ENCODE peak calls at places on chromosome 3, in seven cellular contexts. One of them, this sample, is unnamed.

GRCh38 chr3:70606018-70606417 is 293.6 kb upstream of the MDFIC2 start:
- DNase-seq in fibroblast of the aortic adventitia: no peak
- DNase-seq in endodermal cell: no peak
- DNase-seq in uterus: no peak
- DNase-seq in heart left ventricle: no peak
- DNase-seq in lower lobe of right lung: no peak
- DNase-seq in fibroblast of lung: peak
- DNase-seq in this sample: no peak

GRCh38 chr3:127820221-127820870 is 2.0 kb downstream of the MGLL start:
- DNase-seq in fibroblast of the aortic adventitia: peak
- DNase-seq in endodermal cell: peak
- DNase-seq in uterus: no peak
- DNase-seq in heart left ventricle: no peak
- DNase-seq in lower lobe of right lung: peak
- DNase-seq in fibroblast of lung: peak
- DNase-seq in this sample: no peak

GRCh38 chr3:50126287-50127211 is 28.6 kb upstream of the SEMA3F start:
- DNase-seq in fibroblast of the aortic adventitia: peak
- DNase-seq in endodermal cell: peak
- DNase-seq in uterus: no peak
- DNase-seq in heart left ventricle: peak
- DNase-seq in lower lobe of right lung: peak
- DNase-seq in fibroblast of lung: peak
- DNase-seq in this sample: no peak

GRCh38 chr3:195596648-195597628 is 13.2 kb upstream of the APOD start:
- DNase-seq in fibroblast of the aortic adventitia: no peak
- DNase-seq in endodermal cell: no peak
- DNase-seq in uterus: no peak
- DNase-seq in heart left ventricle: no peak
- DNase-seq in lower lobe of right lung: no peak
- DNase-seq in fibroblast of lung: no peak
- DNase-seq in this sample: no peak

GRCh38 chr3:103112273-103112672 is 677.5 kb downstream of the ZPLD1 start:
- DNase-seq in fibroblast of the aortic adventitia: no peak
- DNase-seq in endodermal cell: peak
- DNase-seq in uterus: no peak
- DNase-seq in heart left ventricle: no peak
- DNase-seq in lower lobe of right lung: no peak
- DNase-seq in fibroblast of lung: no peak
- DNase-seq in this sample: no peak

GRCh38 chr3:187746479-187747335 is 1.4 kb upstream of the BCL6 start:
- DNase-seq in fibroblast of the aortic adventitia: peak
- DNase-seq in endodermal cell: peak
- DNase-seq in uterus: peak
- DNase-seq in heart left ventricle: no peak
- DNase-seq in lower lobe of right lung: no peak
- DNase-seq in fibroblast of lung: peak
- DNase-seq in this sample: no peak

GRCh38 chr3:354433-354832 is 157.9 kb downstream of the CHL1 start:
- DNase-seq in fibroblast of the aortic adventitia: peak
- DNase-seq in endodermal cell: peak
- DNase-seq in uterus: peak
- DNase-seq in heart left ventricle: no peak
- DNase-seq in lower lobe of right lung: no peak
- DNase-seq in fibroblast of lung: peak
- DNase-seq in this sample: no peak

GRCh38 chr3:48222616-48223513 is at the start of gene CAMP:
- DNase-seq in fibroblast of the aortic adventitia: peak
- DNase-seq in endodermal cell: no peak
- DNase-seq in uterus: peak
- DNase-seq in heart left ventricle: peak
- DNase-seq in lower lobe of right lung: peak
- DNase-seq in fibroblast of lung: peak
- DNase-seq in this sample: no peak

GRCh38 chr3:61417352-61417751 is 144.0 kb upstream of the PTPRG start:
- DNase-seq in fibroblast of the aortic adventitia: peak
- DNase-seq in endodermal cell: no peak
- DNase-seq in uterus: no peak
- DNase-seq in heart left ventricle: no peak
- DNase-seq in lower lobe of right lung: no peak
- DNase-seq in fibroblast of lung: peak
- DNase-seq in this sample: no peak

GRCh38 chr3:52194541-52195296 is 3.2 kb upstream of the ALAS1 start:
- DNase-seq in fibroblast of the aortic adventitia: peak
- DNase-seq in endodermal cell: no peak
- DNase-seq in uterus: peak
- DNase-seq in heart left ventricle: no peak
- DNase-seq in lower lobe of right lung: peak
- DNase-seq in fibroblast of lung: no peak
- DNase-seq in this sample: no peak

GRCh38 chr3:185280572-185281365 is 26.9 kb upstream of the EHHADH start:
- DNase-seq in fibroblast of the aortic adventitia: peak
- DNase-seq in endodermal cell: no peak
- DNase-seq in uterus: no peak
- DNase-seq in heart left ventricle: no peak
- DNase-seq in lower lobe of right lung: no peak
- DNase-seq in fibroblast of lung: peak
- DNase-seq in this sample: peak

GRCh38 chr3:53422954-53423708 is 71.3 kb upstream of the CACNA1D start:
- DNase-seq in fibroblast of the aortic adventitia: no peak
- DNase-seq in endodermal cell: no peak
- DNase-seq in uterus: no peak
- DNase-seq in heart left ventricle: no peak
- DNase-seq in lower lobe of right lung: no peak
- DNase-seq in fibroblast of lung: no peak
- DNase-seq in this sample: no peak

GRCh38 chr3:42035816-42036482 is 55.2 kb upstream of the TRAK1 start:
- DNase-seq in fibroblast of the aortic adventitia: no peak
- DNase-seq in endodermal cell: no peak
- DNase-seq in uterus: no peak
- DNase-seq in heart left ventricle: no peak
- DNase-seq in lower lobe of right lung: no peak
- DNase-seq in fibroblast of lung: no peak
- DNase-seq in this sample: no peak

GRCh38 chr3:193897791-193898190 is 238.2 kb upstream of the HES1 start:
- DNase-seq in fibroblast of the aortic adventitia: no peak
- DNase-seq in endodermal cell: no peak
- DNase-seq in uterus: no peak
- DNase-seq in heart left ventricle: no peak
- DNase-seq in lower lobe of right lung: no peak
- DNase-seq in fibroblast of lung: no peak
- DNase-seq in this sample: no peak

GRCh38 chr3:153069598-153069997 is 92.4 kb upstream of the RAP2B start:
- DNase-seq in fibroblast of the aortic adventitia: peak
- DNase-seq in endodermal cell: no peak
- DNase-seq in uterus: no peak
- DNase-seq in heart left ventricle: no peak
- DNase-seq in lower lobe of right lung: no peak
- DNase-seq in fibroblast of lung: peak
- DNase-seq in this sample: no peak

GRCh38 chr3:105938101-105938500 is 69.3 kb upstream of the CBLB start:
- DNase-seq in fibroblast of the aortic adventitia: peak
- DNase-seq in endodermal cell: no peak
- DNase-seq in uterus: no peak
- DNase-seq in heart left ventricle: no peak
- DNase-seq in lower lobe of right lung: no peak
- DNase-seq in fibroblast of lung: peak
- DNase-seq in this sample: no peak

GRCh38 chr3:13528217-13528801 is 20.6 kb upstream of the FBLN2 start:
- DNase-seq in fibroblast of the aortic adventitia: peak
- DNase-seq in endodermal cell: peak
- DNase-seq in uterus: no peak
- DNase-seq in heart left ventricle: peak
- DNase-seq in lower lobe of right lung: no peak
- DNase-seq in fibroblast of lung: no peak
- DNase-seq in this sample: no peak
- TF ChIP-seq CTCF in fibroblast of the aortic adventitia: peak
- TF ChIP-seq CTCF in endodermal cell: peak
- TF ChIP-seq CTCF in uterus: no peak
- TF ChIP-seq CTCF in heart left ventricle: peak
- TF ChIP-seq CTCF in lower lobe of right lung: no peak
- TF ChIP-seq CTCF in fibroblast of lung: peak
- TF ChIP-seq CTCF in this sample: peak

DNA sequence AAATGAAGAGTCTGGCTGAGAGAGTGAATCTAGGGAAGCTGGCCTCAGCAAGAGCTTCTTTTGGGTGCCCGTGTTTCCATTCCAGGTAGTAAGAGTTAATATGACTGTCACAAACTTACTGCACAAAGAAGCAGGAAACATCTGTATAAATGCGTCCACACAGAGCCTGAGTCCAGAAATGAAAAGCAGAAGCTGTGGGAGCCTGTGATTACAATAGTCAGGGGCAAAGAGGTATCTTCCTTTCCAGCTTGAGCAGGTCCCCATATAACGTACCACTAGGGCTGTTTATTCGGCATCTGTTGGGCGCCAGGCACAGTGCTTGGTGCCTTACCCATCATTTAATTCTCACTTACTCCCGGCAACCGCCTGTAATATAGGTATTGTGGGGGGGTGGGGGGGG is 40.5 kb upstream of the B3GNT5 start:
- DNase-seq in fibroblast of the aortic adventitia: no peak
- DNase-seq in endodermal cell: no peak
- DNase-seq in uterus: no peak
- DNase-seq in heart left ventricle: no peak
- DNase-seq in lower lobe of right lung: no peak
- DNase-seq in fibroblast of lung: no peak
- DNase-seq in this sample: no peak
- H3K4me3 ChIP-seq in fibroblast of the aortic adventitia: no peak
- H3K4me3 ChIP-seq in endodermal cell: no peak
- H3K4me3 ChIP-seq in uterus: no peak
- H3K4me3 ChIP-seq in heart left ventricle: no peak
- H3K4me3 ChIP-seq in lower lobe of right lung: no peak
- H3K4me3 ChIP-seq in fibroblast of lung: no peak
- H3K4me3 ChIP-seq in this sample: no peak

GRCh38 chr3:31911124-31911523 is 69.9 kb downstream of the OSBPL10 start:
- DNase-seq in fibroblast of the aortic adventitia: no peak
- DNase-seq in endodermal cell: no peak
- DNase-seq in uterus: no peak
- DNase-seq in heart left ventricle: no peak
- DNase-seq in lower lobe of right lung: no peak
- DNase-seq in fibroblast of lung: no peak
- DNase-seq in this sample: no peak

GRCh38 chr3:31911643-31912042 is 69.4 kb downstream of the OSBPL10 start:
- DNase-seq in fibroblast of the aortic adventitia: no peak
- DNase-seq in endodermal cell: no peak
- DNase-seq in uterus: no peak
- DNase-seq in heart left ventricle: no peak
- DNase-seq in lower lobe of right lung: no peak
- DNase-seq in fibroblast of lung: no peak
- DNase-seq in this sample: no peak

GRCh38 chr3:31906182-31906581 is 74.9 kb downstream of the OSBPL10 start:
- DNase-seq in fibroblast of the aortic adventitia: peak
- DNase-seq in endodermal cell: no peak
- DNase-seq in uterus: no peak
- DNase-seq in heart left ventricle: no peak
- DNase-seq in lower lobe of right lung: no peak
- DNase-seq in fibroblast of lung: no peak
- DNase-seq in this sample: no peak

GRCh38 chr3:31909455-31909854 is 71.6 kb downstream of the OSBPL10 start:
- DNase-seq in fibroblast of the aortic adventitia: no peak
- DNase-seq in endodermal cell: no peak
- DNase-seq in uterus: no peak
- DNase-seq in heart left ventricle: no peak
- DNase-seq in lower lobe of right lung: no peak
- DNase-seq in fibroblast of lung: no peak
- DNase-seq in this sample: no peak

DNA sequence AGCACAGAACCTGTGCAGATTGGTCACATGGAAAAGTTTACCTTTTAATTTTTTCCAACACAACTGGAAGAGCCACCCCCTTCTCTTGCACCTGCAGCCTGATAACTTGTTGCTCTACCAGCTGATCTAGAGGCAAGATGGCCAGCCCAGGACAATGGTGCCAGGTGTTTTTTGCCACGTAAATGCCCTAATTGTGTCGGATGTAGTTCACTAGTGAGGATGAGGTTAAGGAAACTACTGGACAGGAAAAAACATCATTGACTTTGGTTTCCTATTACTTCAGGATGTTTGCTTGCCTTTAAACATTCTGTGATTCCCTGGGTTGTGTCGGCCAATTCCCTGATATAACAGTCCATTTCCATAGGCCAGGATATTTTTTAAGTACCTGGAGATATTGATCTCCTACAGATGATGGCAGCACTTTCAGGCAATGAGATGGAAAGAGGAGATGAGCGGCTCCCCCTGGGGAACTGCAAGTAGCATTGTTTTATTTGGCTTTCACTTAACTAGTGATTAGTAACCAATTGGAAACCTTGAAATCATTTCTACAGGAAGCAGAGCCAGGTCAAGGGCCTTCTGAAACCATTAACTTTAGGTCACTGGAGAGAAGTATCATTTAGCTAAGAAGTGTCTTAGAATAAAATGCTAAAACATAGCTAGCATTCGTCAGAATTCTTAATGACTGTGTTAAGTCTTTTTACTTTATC is 72.5 kb downstream of the OSBPL10 start:
- DNase-seq in fibroblast of the aortic adventitia: no peak
- DNase-seq in endodermal cell: peak
- DNase-seq in uterus: no peak
- DNase-seq in heart left ventricle: no peak
- DNase-seq in lower lobe of right lung: no peak
- DNase-seq in fibroblast of lung: peak
- DNase-seq in this sample: no peak
- TF ChIP-seq CTCF in fibroblast of the aortic adventitia: no peak
- TF ChIP-seq CTCF in endodermal cell: peak
- TF ChIP-seq CTCF in uterus: no peak
- TF ChIP-seq CTCF in heart left ventricle: no peak
- TF ChIP-seq CTCF in lower lobe of right lung: no peak
- TF ChIP-seq CTCF in fibroblast of lung: peak
- TF ChIP-seq CTCF in this sample: no peak

GRCh38 chr3:104279617-104280016 is 1087.1 kb upstream of the ALCAM start:
- DNase-seq in fibroblast of the aortic adventitia: peak
- DNase-seq in endodermal cell: no peak
- DNase-seq in uterus: no peak
- DNase-seq in heart left ventricle: no peak
- DNase-seq in lower lobe of right lung: no peak
- DNase-seq in fibroblast of lung: peak
- DNase-seq in this sample: peak
- H3K4me3 ChIP-seq in fibroblast of the aortic adventitia: peak
- H3K4me3 ChIP-seq in endodermal cell: peak
- H3K4me3 ChIP-seq in uterus: no peak
- H3K4me3 ChIP-seq in heart left ventricle: peak
- H3K4me3 ChIP-seq in lower lobe of right lung: no peak
- H3K4me3 ChIP-seq in fibroblast of lung: peak
- H3K4me3 ChIP-seq in this sample: no peak

GRCh38 chr3:21138085-21138484 is 612.9 kb downstream of the ZNF385D start:
- DNase-seq in fibroblast of the aortic adventitia: no peak
- DNase-seq in endodermal cell: no peak
- DNase-seq in uterus: no peak
- DNase-seq in heart left ventricle: no peak
- DNase-seq in lower lobe of right lung: no peak
- DNase-seq in fibroblast of lung: no peak
- DNase-seq in this sample: no peak
- TF ChIP-seq CTCF in fibroblast of the aortic adventitia: no peak
- TF ChIP-seq CTCF in endodermal cell: no peak
- TF ChIP-seq CTCF in uterus: no peak
- TF ChIP-seq CTCF in heart left ventricle: no peak
- TF ChIP-seq CTCF in lower lobe of right lung: no peak
- TF ChIP-seq CTCF in fibroblast of lung: no peak
- TF ChIP-seq CTCF in this sample: no peak

GRCh38 chr3:172679599-172679998 is 31.3 kb downstream of the NCEH1 start:
- DNase-seq in fibroblast of the aortic adventitia: no peak
- DNase-seq in endodermal cell: no peak
- DNase-seq in uterus: no peak
- DNase-seq in heart left ventricle: no peak
- DNase-seq in lower lobe of right lung: no peak
- DNase-seq in fibroblast of lung: no peak
- DNase-seq in this sample: no peak
- H3K4me3 ChIP-seq in fibroblast of the aortic adventitia: no peak
- H3K4me3 ChIP-seq in endodermal cell: no peak
- H3K4me3 ChIP-seq in uterus: no peak
- H3K4me3 ChIP-seq in heart left ventricle: no peak
- H3K4me3 ChIP-seq in lower lobe of right lung: no peak
- H3K4me3 ChIP-seq in fibroblast of lung: no peak
- H3K4me3 ChIP-seq in this sample: no peak